ENCODE peak calls at places on chromosomes 12 and 14, in four cellular contexts. S is spleen, H is adrenal gland, F is heart right ventricle. D is an unnamed sample.

GRCh38 chr14:101248840-101249675 is 312.2 kb upstream of the DIO3 start:
- DNase-seq in S (peak), H (no peak), F (no peak), D (no peak)

GRCh38 chr12:64950899-64951298 is 126.5 kb downstream of the TBC1D30 start:
- DNase-seq in S (no peak), H (no peak), F (no peak), D (no peak)

GRCh38 chr12:129109174-129110001 is 256.1 kb downstream of the GLT1D1 start:
- DNase-seq in S (no peak), H (no peak), F (no peak), D (no peak)

GRCh38 chr12:4422985-4423384 is 22.6 kb downstream of the FGF6 start:
- DNase-seq in S (no peak), H (peak), F (no peak), D (no peak)

GRCh38 chr12:9509464-9510166 is 98.1 kb downstream of the KLRB1 start:
- DNase-seq in S (no peak), H (no peak), F (no peak), D (peak)

GRCh38 chr12:77070382-77071294 is 5.3 kb upstream of the E2F7 start:
- DNase-seq in S (no peak), H (no peak), F (no peak), D (no peak)

GRCh38 chr14:27278341-27278740 is 680.5 kb upstream of the NOVA1 start:
- DNase-seq in S (no peak), H (no peak), F (no peak), D (no peak)

GRCh38 chr12:64890873-64891468 is 66.5 kb downstream of the TBC1D30 start:
- DNase-seq in S (no peak), H (no peak), F (no peak), D (peak)

GRCh38 chr14:39827901-39828655 is 395.8 kb upstream of the FBXO33 start:
- DNase-seq in S (no peak), H (no peak), F (no peak), D (no peak)

GRCh38 chr12:47615711-47616110 is 90.1 kb downstream of the RPAP3 start:
- DNase-seq in S (no peak), H (no peak), F (no peak), D (no peak)

GRCh38 chr12:47021298-47021697 is 58.1 kb upstream of the PCED1B start:
- DNase-seq in S (no peak), H (no peak), F (no peak), D (peak)

GRCh38 chr14:38838979-38839323 is 264.1 kb downstream of the SEC23A start:
- DNase-seq in S (no peak), H (no peak), F (no peak), D (no peak)

GRCh38 chr12:120468846-120469449 is 600 bp downstream of the SRSF9 start:
- DNase-seq in S (peak), H (peak), F (peak), D (no peak)

GRCh38 chr14:73467377-73467776 is 9.0 kb upstream of the NUMB start:
- DNase-seq in S (peak), H (peak), F (no peak), D (no peak)

GRCh38 chr12:563250-563781 is 99.9 kb downstream of the NINJ2 start:
- DNase-seq in S (peak), H (no peak), F (no peak), D (no peak)

GRCh38 chr12:31387466-31387865 is 61.5 kb upstream of the SINHCAF start:
- DNase-seq in S (no peak), H (peak), F (no peak), D (no peak)

GRCh38 chr12:28710882-28711281 is 438.2 kb upstream of the FAR2 start:
- DNase-seq in S (no peak), H (no peak), F (no peak), D (peak)

GRCh38 chr12:28711411-28711810 is 437.7 kb upstream of the FAR2 start:
- DNase-seq in S (no peak), H (no peak), F (no peak), D (no peak)

GRCh38 chr12:28709996-28710685 is 438.9 kb upstream of the FAR2 start:
- DNase-seq in S (no peak), H (no peak), F (no peak), D (no peak)

GRCh38 chr12:28704477-28705169 is 444.5 kb upstream of the FAR2 start:
- DNase-seq in S (no peak), H (no peak), F (no peak), D (peak)

GRCh38 chr12:28708918-28709371 is 440.1 kb upstream of the FAR2 start:
- DNase-seq in S (no peak), H (no peak), F (no peak), D (peak)
- TF ChIP-seq CTCF in S (no peak), H (no peak), F (no peak), D (no peak)

GRCh38 chr12:121783771-121784170 is 9.7 kb downstream of the RHOF start:
- DNase-seq in S (no peak), H (no peak), F (no peak), D (no peak)
- H3K4me3 ChIP-seq in S (no peak), H (no peak), F (no peak), D (no peak)

GRCh38 chr12:20946732-20947131 is 136.2 kb downstream of the SLCO1B3 start:
- DNase-seq in S (no peak), H (no peak), F (no peak), D (no peak)

GRCh38 chr12:20950248-20950647 is 139.7 kb downstream of the SLCO1B3 start:
- DNase-seq in S (no peak), H (no peak), F (no peak), D (no peak)
- TF ChIP-seq CTCF in S (peak), H (peak), F (no peak), D (peak)

DNA sequence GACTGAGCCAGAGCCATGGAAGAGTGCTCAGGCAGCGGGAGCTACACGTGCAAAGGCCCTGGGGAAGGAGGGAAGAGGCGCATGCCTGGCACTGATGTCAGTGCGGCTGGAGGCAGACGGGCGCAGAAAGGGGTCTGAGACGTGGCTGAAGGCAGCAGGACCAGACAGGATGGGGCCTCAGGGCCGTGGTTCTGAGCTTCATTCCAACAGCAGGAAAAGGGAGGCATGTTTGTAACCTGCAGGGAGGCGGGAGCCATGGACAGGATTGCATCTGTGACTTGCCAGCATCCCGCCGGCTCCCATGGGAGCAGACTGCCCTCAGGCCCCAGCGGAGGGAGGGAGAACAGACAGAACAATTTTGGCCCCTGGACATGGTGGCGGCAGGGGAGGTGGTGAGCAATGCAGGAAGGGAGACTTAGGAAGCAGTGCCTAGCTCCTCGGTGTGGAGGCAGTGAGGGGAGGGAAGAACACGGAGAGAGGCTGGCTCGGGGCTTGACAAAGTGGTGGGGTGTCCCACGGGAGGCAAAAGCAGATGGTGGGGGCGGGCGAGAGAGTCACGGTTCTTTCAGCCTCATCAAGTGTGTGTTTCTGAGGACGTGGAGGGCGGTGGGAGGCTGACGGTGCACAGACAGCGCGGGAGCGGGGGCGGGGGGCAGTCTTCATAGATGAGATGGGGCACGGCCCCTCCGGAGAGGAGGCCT is 33.3 kb upstream of the INF2 start:
- DNase-seq in S (peak), H (no peak), F (no peak), D (no peak)
- H3K4me3 ChIP-seq in S (no peak), H (no peak), F (no peak), D (no peak)

GRCh38 chr14:94310248-94310647 is 12.9 kb downstream of the SERPINA6 start:
- DNase-seq in S (no peak), H (peak), F (no peak), D (no peak)

GRCh38 chr14:94306047-94306978 is 13.2 kb upstream of the SERPINA10 start:
- DNase-seq in S (no peak), H (peak), F (no peak), D (no peak)

GRCh38 chr14:94305620-94306019 is 12.6 kb upstream of the SERPINA10 start:
- DNase-seq in S (no peak), H (peak), F (no peak), D (no peak)

GRCh38 chr14:94309721-94310120 is 13.4 kb downstream of the SERPINA6 start:
- DNase-seq in S (no peak), H (peak), F (no peak), D (no peak)

DNA sequence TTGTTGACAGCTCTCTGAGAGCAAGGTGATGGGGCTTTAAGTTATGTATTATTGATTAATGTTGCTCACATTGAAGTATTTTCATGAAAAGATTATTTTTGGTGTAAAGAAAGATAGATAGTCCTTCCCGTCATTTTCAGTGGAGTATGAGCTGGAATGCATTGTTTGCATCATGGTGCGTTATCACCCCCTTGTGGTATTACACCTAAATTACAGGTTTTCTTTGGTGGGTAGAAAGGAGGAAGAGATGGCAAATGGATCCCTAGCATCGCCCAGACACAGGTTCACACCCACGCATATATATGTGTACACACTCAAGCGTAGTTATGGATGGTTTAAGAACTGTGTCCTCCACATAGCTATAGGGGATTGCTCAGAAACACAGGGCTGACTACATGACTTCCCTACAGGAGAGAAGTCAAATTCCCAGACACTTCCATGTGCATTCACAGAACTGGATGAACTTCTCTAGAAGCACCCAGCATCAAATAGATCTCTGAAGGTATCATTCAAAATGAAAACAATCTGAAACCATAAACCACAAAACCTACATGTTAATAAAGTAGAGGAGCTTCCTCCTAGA is 14.4 kb upstream of the SERPINA10 start:
- DNase-seq in S (no peak), H (peak), F (no peak), D (no peak)
- TF ChIP-seq CTCF in S (no peak), H (no peak), F (no peak), D (no peak)

GRCh38 chr14:53306267-53306721 is 153.2 kb upstream of the DDHD1 start:
- DNase-seq in S (no peak), H (peak), F (peak), D (no peak)

GRCh38 chr14:53310412-53310811 is 157.3 kb upstream of the DDHD1 start:
- DNase-seq in S (no peak), H (no peak), F (no peak), D (no peak)

GRCh38 chr14:53304726-53305381 is 151.7 kb upstream of the DDHD1 start:
- DNase-seq in S (no peak), H (no peak), F (no peak), D (no peak)

DNA sequence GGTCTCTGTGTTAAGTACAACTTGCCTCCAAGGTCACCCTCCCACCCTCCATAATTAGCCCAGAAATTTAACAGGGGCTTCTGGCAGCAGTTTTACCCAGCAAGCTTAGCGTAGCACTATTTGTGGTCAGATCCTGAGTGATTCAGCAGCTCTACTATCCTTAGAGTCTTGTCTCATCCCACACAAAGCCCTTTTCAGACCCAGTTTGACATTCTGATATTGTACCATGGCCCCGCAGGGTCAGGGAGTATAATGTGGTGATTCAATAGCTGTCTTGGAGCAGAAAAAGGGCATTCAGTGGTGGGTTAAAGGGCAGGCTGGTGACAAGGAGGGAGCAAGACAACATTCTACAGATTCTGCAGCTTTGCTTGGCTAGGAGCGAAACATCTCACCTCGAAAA is 153.8 kb upstream of the DDHD1 start:
- DNase-seq in S (no peak), H (no peak), F (no peak), D (no peak)
- H3K4me3 ChIP-seq in S (no peak), H (peak), F (peak), D (no peak)

D was measured in AG09309.